ENCODE peak calls at places on chromosome 1, in seven cellular contexts. E is sigmoid colon; Z is pancreas; L is thoracic aorta; T is H9; F is CD8-positive, alpha-beta T cell; V is adrenal gland. C is an unnamed sample. For H3K4me1, the result is how much of the 10 kb centered on the place peaks cover.

GRCh38 chr1:207645632-207646081 is 724 bp downstream of the CR1L start:
- DNase-seq in E (no peak), Z (peak), L (no peak), T (no peak), F (no peak), V (no peak), C (no peak)

GRCh38 chr1:202107321-202107761 is 15.4 kb upstream of the GPR37L1 start:
- DNase-seq in E (no peak), Z (peak), L (no peak), T (no peak), F (no peak), V (peak), C (no peak)

GRCh38 chr1:51519048-51519856 is at the start of gene EPS15:
- DNase-seq in E (peak), Z (peak), L (peak), T (peak), F (peak), V (peak), C (peak)

GRCh38 chr1:8374812-8375211 is 56.9 kb downstream of the SLC45A1 start:
- DNase-seq in E (no peak), Z (no peak), L (no peak), T (peak), F (no peak), V (no peak), C (no peak)

GRCh38 chr1:19323987-19324664 is 12.0 kb downstream of the SLC66A1 start:
- DNase-seq in E (no peak), Z (peak), L (no peak), T (no peak), F (no peak), V (no peak), C (no peak)

GRCh38 chr1:16048573-16049189 is 5.1 kb downstream of the CLCNKB start:
- DNase-seq in E (peak), Z (peak), L (no peak), T (peak), F (peak), V (peak), C (peak)

GRCh38 chr1:9135145-9135836 is 6.4 kb upstream of the GPR157 start:
- DNase-seq in E (no peak), Z (no peak), L (no peak), T (no peak), F (no peak), V (no peak), C (no peak)

GRCh38 chr1:11985851-11986250 is 5.6 kb downstream of the MFN2 start:
- DNase-seq in E (no peak), Z (no peak), L (no peak), T (no peak), F (no peak), V (no peak), C (peak)

GRCh38 chr1:43507296-43508295 is 23.1 kb upstream of the PTPRF start:
- DNase-seq in E (no peak), Z (no peak), L (no peak), T (no peak), F (no peak), V (no peak), C (no peak)
- H3K4me1 ChIP-seq in E (under half), Z (under half), L (under half), T (under half), F (under half), V (under half), C (under half)

GRCh38 chr1:92486251-92487077 is at the start of gene GFI1:
- DNase-seq in E (no peak), Z (peak), L (no peak), T (peak), F (peak), V (peak), C (peak)
- H3K4me1 ChIP-seq in E (half or more), Z (under half), L (under half), T (under half), F (under half), V (under half), C (under half)

GRCh38 chr1:66352783-66353182 is 181.2 kb upstream of the SGIP1 start:
- DNase-seq in E (no peak), Z (no peak), L (no peak), T (no peak), F (no peak), V (no peak), C (no peak)

GRCh38 chr1:66355756-66356155 is 178.2 kb upstream of the SGIP1 start:
- DNase-seq in E (no peak), Z (no peak), L (no peak), T (no peak), F (no peak), V (no peak), C (no peak)

GRCh38 chr1:66356605-66357004 is 177.3 kb upstream of the SGIP1 start:
- DNase-seq in E (no peak), Z (no peak), L (no peak), T (no peak), F (no peak), V (no peak), C (peak)

GRCh38 chr1:66353207-66353606 is 180.7 kb upstream of the SGIP1 start:
- DNase-seq in E (no peak), Z (no peak), L (no peak), T (peak), F (no peak), V (no peak), C (no peak)

GRCh38 chr1:66354311-66354922 is 179.5 kb upstream of the SGIP1 start:
- DNase-seq in E (no peak), Z (no peak), L (no peak), T (no peak), F (no peak), V (no peak), C (no peak)
- H3K4me1 ChIP-seq in E (under half), Z (under half), L (under half), T (under half), F (half or more), V (under half), C (under half)

GRCh38 chr1:236147521-236148470 is 5.5 kb downstream of the GPR137B start:
- DNase-seq in E (no peak), Z (no peak), L (no peak), T (no peak), F (no peak), V (no peak), C (no peak)
- H3K4me1 ChIP-seq in E (under half), Z (under half), L (under half), T (under half), F (under half), V (under half), C (under half)

DNA sequence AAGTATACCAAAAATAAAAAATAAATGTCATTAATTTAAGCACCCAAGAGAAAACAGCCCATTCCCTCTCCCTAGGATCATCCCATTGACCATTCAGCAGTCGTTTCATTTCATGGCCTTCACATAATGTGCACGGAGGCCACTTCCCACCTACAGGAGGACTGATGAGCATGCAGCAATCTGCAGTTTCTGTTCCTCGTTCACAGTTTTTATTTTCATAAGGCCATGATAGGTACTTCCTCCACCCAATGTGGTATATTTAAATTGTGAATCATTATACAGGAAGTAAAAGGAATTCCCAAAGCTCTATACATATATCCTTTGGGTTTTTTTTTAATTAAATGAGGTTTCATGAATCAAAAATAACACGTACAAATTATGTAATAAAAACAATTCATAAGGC is 27.7 kb upstream of the SLC44A3 start:
- DNase-seq in E (peak), Z (no peak), L (no peak), T (no peak), F (no peak), V (peak), C (peak)
- H3K4me1 ChIP-seq in E (under half), Z (under half), L (under half), T (under half), F (under half), V (under half), C (under half)

DNA sequence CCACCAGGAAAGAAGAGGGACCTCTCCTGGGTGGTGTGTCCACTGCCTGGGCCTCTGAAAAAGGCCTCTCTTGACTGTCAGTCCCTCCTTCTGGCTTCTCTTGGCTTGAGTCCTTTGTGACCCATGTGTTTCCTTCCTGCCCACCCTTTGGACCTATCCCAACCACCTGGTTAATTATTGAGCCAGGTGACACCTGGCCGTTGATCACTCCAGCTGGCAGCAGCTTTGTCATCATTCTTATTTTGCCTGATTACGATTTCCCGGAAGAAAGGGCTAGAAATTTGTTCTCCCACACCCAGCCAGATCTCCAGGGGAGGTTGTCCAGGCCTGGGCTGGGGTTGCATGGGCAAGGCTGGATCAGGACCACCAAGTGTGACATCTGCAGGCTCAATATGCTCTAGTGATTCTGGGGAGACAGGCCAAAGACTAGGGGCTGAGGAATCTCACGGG is 24.8 kb downstream of the CSF1 start:
- DNase-seq in E (no peak), Z (no peak), L (no peak), T (no peak), F (no peak), V (no peak), C (no peak)
- H3K4me1 ChIP-seq in E (under half), Z (under half), L (under half), T (under half), F (under half), V (under half), C (under half)

DNA sequence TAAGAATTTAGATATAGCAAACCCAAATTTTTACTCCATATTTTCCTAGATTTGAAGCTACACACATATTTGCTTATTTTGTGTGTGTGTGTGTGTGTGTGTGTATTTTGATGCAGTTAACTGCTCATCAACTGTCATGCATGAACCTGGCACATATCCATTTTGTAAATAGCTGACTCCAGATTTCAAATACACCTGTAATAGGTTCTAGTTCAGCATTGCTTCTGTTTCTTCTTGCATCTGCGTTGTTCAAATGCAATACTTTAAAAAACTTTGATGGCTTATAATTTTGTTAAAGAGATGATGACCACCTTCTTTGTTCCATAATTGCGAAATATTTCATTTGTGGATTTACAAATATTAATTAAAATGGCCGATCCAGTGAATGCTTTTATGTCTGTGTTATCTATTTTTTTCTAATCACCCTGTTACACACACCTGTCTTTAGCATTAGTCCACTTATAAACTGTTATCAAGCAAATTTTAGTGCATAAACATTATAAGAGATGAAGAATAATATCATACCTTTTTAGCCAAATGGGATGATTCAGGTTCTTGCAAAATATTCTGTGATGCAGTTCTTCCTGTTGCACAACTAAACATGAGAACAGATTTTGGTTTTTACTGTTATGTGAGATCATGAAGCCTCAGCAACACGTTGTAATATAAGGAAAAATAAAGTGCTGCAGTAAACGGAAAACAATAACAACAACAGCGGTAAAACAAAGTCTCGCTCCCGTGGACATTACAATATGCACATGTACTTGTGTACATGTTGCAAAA is 12.7 kb upstream of the S100A11 start:
- DNase-seq in E (no peak), Z (no peak), L (no peak), T (no peak), F (no peak), V (no peak), C (no peak)
- H3K4me1 ChIP-seq in E (under half), Z (under half), L (under half), T (under half), F (under half), V (under half), C (under half)

GRCh38 chr1:110877364-110877763 is 4.4 kb downstream of the CD53 start:
- DNase-seq in E (no peak), Z (no peak), L (no peak), T (no peak), F (no peak), V (no peak), C (no peak)

GRCh38 chr1:110878993-110879392 is 6.0 kb downstream of the CD53 start:
- DNase-seq in E (no peak), Z (no peak), L (no peak), T (no peak), F (no peak), V (no peak), C (no peak)

GRCh38 chr1:110879758-110880606 is 7.0 kb downstream of the CD53 start:
- DNase-seq in E (no peak), Z (no peak), L (no peak), T (no peak), F (peak), V (peak), C (no peak)

GRCh38 chr1:110876748-110877341 is 3.9 kb downstream of the CD53 start:
- DNase-seq in E (no peak), Z (no peak), L (no peak), T (no peak), F (no peak), V (no peak), C (no peak)

GRCh38 chr1:110877776-110878175 is 4.8 kb downstream of the CD53 start:
- DNase-seq in E (no peak), Z (no peak), L (no peak), T (no peak), F (no peak), V (no peak), C (no peak)
- H3K4me1 ChIP-seq in E (under half), Z (under half), L (under half), T (under half), F (half or more), V (under half), C (under half)

DNA sequence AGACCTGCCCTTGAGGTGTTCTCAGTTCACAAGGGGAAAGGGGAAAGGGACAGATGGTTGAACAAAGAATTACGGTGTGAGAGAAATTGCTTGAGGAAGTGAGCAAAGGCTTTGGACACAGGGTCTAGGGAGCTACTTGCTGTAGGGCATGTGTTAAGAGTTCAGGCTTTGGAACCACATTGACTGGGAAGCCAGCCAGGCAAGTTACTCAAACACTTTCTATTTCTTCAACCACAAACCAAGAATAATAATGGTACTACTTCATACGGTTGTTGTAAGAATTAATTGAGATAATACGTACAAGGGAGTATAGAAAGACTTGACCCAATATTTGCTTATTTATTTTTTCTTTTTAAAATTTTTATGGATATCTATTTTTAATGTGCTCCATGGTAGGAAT is 26.6 kb downstream of the AK4 start:
- DNase-seq in E (peak), Z (no peak), L (no peak), T (no peak), F (no peak), V (peak), C (peak)
- H3K4me1 ChIP-seq in E (under half), Z (under half), L (under half), T (under half), F (under half), V (under half), C (under half)

GRCh38 chr1:25774921-25775774 is 24.8 kb upstream of the SELENON start:
- DNase-seq in E (no peak), Z (no peak), L (no peak), T (no peak), F (peak), V (no peak), C (peak)
- H3K4me1 ChIP-seq in E (under half), Z (half or more), L (under half), T (under half), F (half or more), V (under half), C (half or more)